ENCODE peak calls at places on chromosomes 5 and 9, in ten cellular contexts. W is uterus, F is mammary epithelial cell, N is PC-3, L is cardiac muscle cell, O is K562, R is colonic mucosa, C is body of pancreas, D is psoas muscle, T is stomach. K is an unnamed sample. For H3K4me1, the result is how much of the 10 kb centered on the place peaks cover.

GRCh38 chr5:67301285-67301904 is 104.8 kb upstream of the CD180 start:
- DNase-seq in W (peak), F (peak), N (peak), L (peak), O (no peak), R (peak), C (no peak), D (peak), T (peak), K (peak)

GRCh38 chr5:177231479-177232250 is 71.9 kb downstream of the RAB24 start:
- DNase-seq in W (no peak), F (no peak), N (no peak), L (no peak), O (no peak), R (no peak), C (no peak), D (no peak), T (no peak), K (no peak)

GRCh38 chr5:168607946-168608345 is 28.8 kb upstream of the PANK3 start:
- DNase-seq in W (no peak), F (no peak), N (no peak), L (no peak), O (no peak), R (no peak), C (no peak), D (no peak), T (no peak), K (no peak)

GRCh38 chr5:66616495-66617222 is 20.5 kb downstream of the MAST4 start:
- DNase-seq in W (no peak), F (no peak), N (no peak), L (peak), O (no peak), R (no peak), C (no peak), D (no peak), T (no peak), K (no peak)

GRCh38 chr5:92444888-92445287 is 1061.8 kb upstream of the ARRDC3 start:
- DNase-seq in W (no peak), F (no peak), N (no peak), L (no peak), O (no peak), R (no peak), C (no peak), D (no peak), T (no peak), K (no peak)

GRCh38 chr9:118059520-118060278 is 355.5 kb downstream of the TLR4 start:
- DNase-seq in W (no peak), F (peak), N (peak), L (peak), O (peak), R (no peak), C (no peak), D (no peak), T (peak), K (no peak)

GRCh38 chr5:141703133-141703561 is 21.1 kb upstream of the ARAP3 start:
- DNase-seq in W (no peak), F (no peak), N (no peak), L (no peak), O (no peak), R (no peak), C (no peak), D (no peak), T (no peak), K (peak)

GRCh38 chr5:141199359-141200235 is at the start of gene PCDHB11:
- DNase-seq in W (no peak), F (peak), N (peak), L (no peak), O (peak), R (no peak), C (peak), D (no peak), T (no peak), K (no peak)

GRCh38 chr5:94983861-94984535 is 300.9 kb downstream of the MCTP1 start:
- DNase-seq in W (no peak), F (peak), N (peak), L (peak), O (no peak), R (no peak), C (no peak), D (no peak), T (no peak), K (no peak)

GRCh38 chr5:152218694-152219093 is 186.4 kb downstream of the NMUR2 start:
- DNase-seq in W (no peak), F (no peak), N (peak), L (no peak), O (no peak), R (no peak), C (no peak), D (no peak), T (no peak), K (no peak)

GRCh38 chr5:9801908-9802307 is 171.8 kb upstream of the TAS2R1 start:
- DNase-seq in W (no peak), F (no peak), N (no peak), L (no peak), O (no peak), R (no peak), C (no peak), D (no peak), T (no peak), K (no peak)

GRCh38 chr5:141838326-141839014 is 39.7 kb downstream of the PCDH1 start:
- DNase-seq in W (no peak), F (no peak), N (no peak), L (no peak), O (no peak), R (no peak), C (no peak), D (no peak), T (no peak), K (no peak)

GRCh38 chr5:91007780-91008402 is 375.2 kb downstream of the ARRDC3 start:
- DNase-seq in W (no peak), F (no peak), N (no peak), L (no peak), O (no peak), R (no peak), C (no peak), D (no peak), T (no peak), K (no peak)

GRCh38 chr9:126162611-126163381 is 163.8 kb upstream of the MVB12B start:
- DNase-seq in W (no peak), F (no peak), N (no peak), L (no peak), O (no peak), R (no peak), C (no peak), D (no peak), T (peak), K (peak)

GRCh38 chr5:149130121-149130931 is 11.0 kb upstream of the ABLIM3 start:
- DNase-seq in W (no peak), F (peak), N (peak), L (no peak), O (no peak), R (no peak), C (no peak), D (no peak), T (no peak), K (no peak)
- TF ChIP-seq CTCF in W (no peak), F (peak), N (peak), L (peak), O (no peak), R (no peak), C (no peak), D (peak), T (no peak), K (no peak)

GRCh38 chr9:88733651-88734470 is 198.9 kb downstream of the NXNL2 start:
- DNase-seq in W (no peak), F (peak), N (no peak), L (peak), O (no peak), R (no peak), C (no peak), D (peak), T (no peak), K (no peak)

GRCh38 chr9:88737031-88737430 is 202.1 kb downstream of the NXNL2 start:
- DNase-seq in W (no peak), F (no peak), N (no peak), L (no peak), O (no peak), R (no peak), C (no peak), D (no peak), T (no peak), K (no peak)

GRCh38 chr9:88730780-88731179 is 195.8 kb downstream of the NXNL2 start:
- DNase-seq in W (no peak), F (no peak), N (no peak), L (no peak), O (no peak), R (no peak), C (no peak), D (no peak), T (no peak), K (no peak)

GRCh38 chr9:88736136-88736637 is 201.2 kb downstream of the NXNL2 start:
- DNase-seq in W (no peak), F (no peak), N (no peak), L (no peak), O (no peak), R (no peak), C (no peak), D (no peak), T (no peak), K (no peak)

DNA sequence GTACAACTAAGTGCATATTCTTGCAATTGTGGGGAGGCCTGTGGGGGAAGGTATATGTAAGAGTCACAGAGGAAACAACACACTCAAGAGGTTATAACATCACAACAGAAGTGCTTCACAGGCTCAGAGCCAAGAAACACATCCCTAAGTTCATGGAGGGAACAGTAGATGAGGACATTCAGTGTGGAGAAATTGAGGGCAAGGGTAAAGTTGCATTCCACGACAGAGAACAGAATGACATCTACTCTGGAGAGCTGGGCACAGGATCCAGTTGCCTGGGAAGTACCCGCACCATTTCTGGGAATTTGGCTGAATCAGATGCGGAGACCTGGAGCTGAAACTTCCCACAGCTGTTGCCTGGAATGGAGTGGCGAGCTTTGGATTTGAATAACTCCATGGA is 197.2 kb downstream of the NXNL2 start:
- DNase-seq in W (no peak), F (no peak), N (no peak), L (peak), O (no peak), R (no peak), C (no peak), D (no peak), T (no peak), K (no peak)
- H3K4me1 ChIP-seq in W (under half), F (under half), N (under half), L (under half), O (under half), R (under half), C (under half), D (under half), T (under half), K (under half)

DNA sequence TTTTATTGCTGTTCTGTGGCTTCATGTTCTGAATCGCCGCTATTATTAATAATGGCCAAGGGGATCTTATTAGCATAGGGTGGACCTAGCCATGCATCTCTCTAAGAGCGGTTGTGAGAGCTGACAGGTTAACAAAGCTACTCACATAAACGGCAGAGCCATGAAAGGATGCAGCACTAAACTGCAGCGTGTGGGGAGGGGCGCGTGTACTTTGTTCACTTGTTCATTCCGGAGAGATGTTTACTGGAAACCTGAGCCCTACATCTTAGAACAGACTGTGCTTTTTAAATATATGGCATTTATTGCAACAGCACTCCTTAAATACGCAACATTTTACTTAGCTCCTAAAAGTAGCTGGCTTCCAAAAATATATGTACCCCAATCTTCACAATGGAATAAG is 424.7 kb downstream of the MED10 start:
- DNase-seq in W (no peak), F (no peak), N (peak), L (no peak), O (no peak), R (no peak), C (no peak), D (no peak), T (no peak), K (no peak)
- H3K27ac ChIP-seq in W (no peak), F (no peak), N (no peak), L (no peak), O (no peak), R (no peak), C (no peak), D (no peak), T (no peak), K (no peak)

GRCh38 chr9:133485531-133486260 is 6.8 kb upstream of the SLC2A6 start:
- DNase-seq in W (no peak), F (no peak), N (no peak), L (no peak), O (no peak), R (no peak), C (no peak), D (no peak), T (no peak), K (no peak)
- TF ChIP-seq CTCF in W (no peak), F (no peak), N (no peak), L (no peak), O (no peak), R (no peak), C (no peak), D (no peak), T (no peak), K (no peak)

K was measured in left lung.